ENCODE peak calls at places on chromosome 9, in five cellular contexts. D, X, Z, O and I are unnamed samples.

GRCh38 chr9:126988857-126989256 is 74.3 kb downstream of the RALGPS1 start:
- DNase-seq in D (no peak), X (no peak), Z (no peak), O (no peak), I (no peak)

GRCh38 chr9:4923580-4924544 is 61.2 kb upstream of the JAK2 start:
- DNase-seq in D (no peak), X (no peak), Z (no peak), O (no peak), I (peak; percentile 55)

GRCh38 chr9:136981588-136982231 is 1.1 kb upstream of the LCNL1 start:
- DNase-seq in D (no peak), X (no peak), Z (peak; percentile 73), O (no peak), I (peak; percentile 61)

GRCh38 chr9:93091453-93092081 is 4.5 kb upstream of the CARD19 start:
- DNase-seq in D (peak; percentile 46), X (peak; percentile 28), Z (no peak), O (peak; percentile 74), I (peak; percentile 91)

GRCh38 chr9:116355153-116355827 is 201.7 kb downstream of the PAPPA start:
- DNase-seq in D (no peak), X (no peak), Z (no peak), O (no peak), I (no peak)

GRCh38 chr9:24413651-24414050 is 132.0 kb downstream of the IZUMO3 start:
- DNase-seq in D (no peak), X (no peak), Z (no peak), O (no peak), I (no peak)

GRCh38 chr9:129632460-129632859 is 6.5 kb downstream of the NTMT1 start:
- DNase-seq in D (no peak), X (no peak), Z (no peak), O (no peak), I (peak; percentile 67)

GRCh38 chr9:76574171-76574767 is 115.3 kb downstream of the GCNT1 start:
- DNase-seq in D (no peak), X (no peak), Z (no peak), O (no peak), I (no peak)

GRCh38 chr9:23493219-23493618 is 332.8 kb downstream of the ELAVL2 start:
- DNase-seq in D (no peak), X (no peak), Z (no peak), O (no peak), I (no peak)

GRCh38 chr9:91423785-91424402 is at the start of gene NFIL3:
- DNase-seq in D (peak; percentile 54), X (peak; percentile 76), Z (peak; percentile 92), O (peak; percentile 89), I (peak; percentile 84)

GRCh38 chr9:4506490-4506889 is 16.2 kb downstream of the SLC1A1 start:
- DNase-seq in D (no peak), X (no peak), Z (no peak), O (no peak), I (no peak)

GRCh38 chr9:8858250-8859161 is 1058.9 kb upstream of the DMAC1 start:
- DNase-seq in D (no peak), X (peak; percentile 58), Z (no peak), O (no peak), I (no peak)

GRCh38 chr9:73643379-73644013 is 491.8 kb downstream of the ANXA1 start:
- DNase-seq in D (no peak), X (no peak), Z (no peak), O (no peak), I (peak; percentile 71)

GRCh38 chr9:98094316-98094715 is 24.7 kb downstream of the TRIM14 start:
- DNase-seq in D (no peak), X (no peak), Z (no peak), O (peak; percentile 65), I (no peak)

GRCh38 chr9:4062966-4063365 is 236.9 kb downstream of the GLIS3 start:
- DNase-seq in D (no peak), X (no peak), Z (no peak), O (no peak), I (no peak)

GRCh38 chr9:6645153-6646027 is at the start of gene GLDC:
- DNase-seq in D (peak; percentile 41), X (peak; percentile 57), Z (peak; percentile 47), O (no peak), I (no peak)

GRCh38 chr9:113895526-113895925 is 19.4 kb downstream of the ZNF618 start:
- DNase-seq in D (no peak), X (no peak), Z (no peak), O (no peak), I (peak; percentile 42)

GRCh38 chr9:133184971-133185370 is 21.3 kb upstream of the GBGT1 start:
- DNase-seq in D (no peak), X (peak; percentile 55), Z (no peak), O (peak; percentile 58), I (peak; percentile 78)

GRCh38 chr9:124724415-124725067 is 46.6 kb downstream of the NR6A1 start:
- DNase-seq in D (no peak), X (no peak), Z (no peak), O (no peak), I (no peak)

GRCh38 chr9:109166171-109166770 is 778 bp downstream of the FRRS1L start:
- DNase-seq in D (no peak), X (no peak), Z (no peak), O (no peak), I (no peak)

GRCh38 chr9:26935847-26936246 is 11.2 kb downstream of the PLAA start:
- DNase-seq in D (no peak), X (no peak), Z (no peak), O (no peak), I (no peak)

GRCh38 chr9:109558718-109559151 is 60.6 kb upstream of the PTPN3 start:
- DNase-seq in D (no peak), X (no peak), Z (no peak), O (no peak), I (no peak)

GRCh38 chr9:132627120-132627519 is 42.7 kb downstream of the DDX31 start:
- DNase-seq in D (no peak), X (peak; percentile 53), Z (no peak), O (no peak), I (no peak)

GRCh38 chr9:110047232-110047954 is 160.6 kb downstream of the C9orf152 start:
- DNase-seq in D (no peak), X (no peak), Z (no peak), O (no peak), I (no peak)

GRCh38 chr9:95005276-95006141 is 279.0 kb downstream of the AOPEP start:
- DNase-seq in D (no peak), X (no peak), Z (no peak), O (no peak), I (peak; percentile 18)

GRCh38 chr9:93115486-93115885 is 18.6 kb downstream of the NINJ1 start:
- DNase-seq in D (no peak), X (no peak), Z (no peak), O (no peak), I (no peak)

GRCh38 chr9:137286980-137287383 is 9.5 kb downstream of the TOR4A start:
- DNase-seq in D (no peak), X (peak; percentile 78), Z (no peak), O (no peak), I (peak; percentile 74)

GRCh38 chr9:94867842-94868312 is 141.4 kb downstream of the AOPEP start:
- DNase-seq in D (no peak), X (no peak), Z (no peak), O (no peak), I (peak; percentile 97)